ENCODE peak calls at places on chromosome 2, in five cellular contexts. G is upper lobe of left lung, L is prostate gland, W is IMR-90, Y is ovary. T is an unnamed sample. For H3K36me3, the result is how much of the 10 kb centered on the place peaks cover.

GRCh38 chr2:172614932-172615331 is 59.0 kb downstream of the PDK1 start:
- DNase-seq in G (no peak), L (no peak), W (no peak), Y (no peak), T (no peak)

GRCh38 chr2:12057436-12058166 is 311.2 kb downstream of the LPIN1 start:
- DNase-seq in G (peak), L (no peak), W (no peak), Y (no peak), T (no peak)

GRCh38 chr2:168639501-168639900 is 162.9 kb upstream of the NOSTRIN start:
- DNase-seq in G (peak), L (peak), W (peak), Y (peak), T (peak)

GRCh38 chr2:38201784-38202183 is 125.8 kb upstream of the CYP1B1 start:
- DNase-seq in G (no peak), L (no peak), W (peak), Y (no peak), T (no peak)

GRCh38 chr2:109632158-109632789 is 18.1 kb downstream of the SOWAHC start:
- DNase-seq in G (no peak), L (no peak), W (no peak), Y (no peak), T (no peak)

GRCh38 chr2:127664065-127664894 is 11.1 kb downstream of the LIMS2 start:
- DNase-seq in G (peak), L (no peak), W (no peak), Y (no peak), T (no peak)

GRCh38 chr2:171726841-171727460 is 39.7 kb downstream of the DYNC1I2 start:
- DNase-seq in G (no peak), L (no peak), W (peak), Y (no peak), T (no peak)

GRCh38 chr2:56483081-56483480 is 299.3 kb downstream of the CCDC85A start:
- DNase-seq in G (no peak), L (no peak), W (no peak), Y (no peak), T (no peak)

GRCh38 chr2:168781191-168781818 is 21.1 kb upstream of the NOSTRIN start:
- DNase-seq in G (no peak), L (no peak), W (no peak), Y (no peak), T (no peak)

GRCh38 chr2:21915201-21915600 is 791.4 kb downstream of the TDRD15 start:
- DNase-seq in G (no peak), L (no peak), W (no peak), Y (no peak), T (no peak)

GRCh38 chr2:223328578-223328977 is 273.6 kb downstream of the SCG2 start:
- DNase-seq in G (no peak), L (no peak), W (no peak), Y (no peak), T (no peak)

GRCh38 chr2:110157153-110157793 is 41.7 kb upstream of the MALL start:
- DNase-seq in G (no peak), L (peak), W (peak), Y (no peak), T (peak)

GRCh38 chr2:120934891-120935338 is 199.2 kb downstream of the GLI2 start:
- DNase-seq in G (no peak), L (peak), W (peak), Y (no peak), T (peak)

GRCh38 chr2:15719566-15720313 is 128.1 kb downstream of the DDX1 start:
- DNase-seq in G (no peak), L (no peak), W (no peak), Y (no peak), T (no peak)

DNA sequence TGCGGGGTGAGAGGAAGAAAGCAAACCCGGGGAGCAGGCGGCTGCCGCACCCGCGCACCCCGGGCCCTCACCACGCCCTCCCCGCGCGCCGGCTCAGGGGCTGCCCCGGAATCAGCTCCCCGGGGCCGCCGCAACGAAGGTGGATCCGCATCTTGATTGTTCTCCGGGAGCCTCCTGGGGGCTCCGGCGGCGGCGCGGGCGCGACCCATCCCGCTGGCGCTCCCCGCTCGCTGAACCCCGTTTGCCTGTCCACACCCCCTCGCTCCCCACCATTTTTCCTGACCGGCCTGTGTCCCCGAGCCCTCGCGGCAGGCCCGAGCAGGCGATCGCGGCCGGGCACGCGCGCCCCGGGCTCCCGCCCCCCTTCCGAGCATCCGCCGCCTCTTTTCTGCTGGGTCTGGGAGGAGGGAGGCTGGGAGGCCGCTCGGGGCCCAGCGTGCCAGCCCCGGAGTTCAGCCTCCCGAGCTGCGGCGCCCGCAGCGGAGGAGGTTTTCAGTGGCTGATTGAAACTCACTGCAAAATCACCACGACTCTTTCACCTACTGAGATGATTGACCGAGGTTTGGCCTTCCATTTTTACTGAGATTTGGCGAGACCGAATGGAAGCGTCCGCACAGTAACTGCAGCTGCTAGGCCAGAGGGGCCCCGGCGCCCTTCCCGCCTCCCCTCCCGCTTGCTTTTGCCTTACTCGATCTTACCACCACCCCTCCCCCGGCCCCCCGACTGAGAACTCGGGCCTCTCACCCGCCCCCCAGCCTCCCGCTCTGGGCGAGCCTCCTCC is 4.7 kb downstream of the SOX11 start:
- DNase-seq in G (no peak), L (no peak), W (peak), Y (no peak), T (no peak)
- H3K4me3 ChIP-seq in G (peak), L (no peak), W (peak), Y (no peak), T (no peak)

DNA sequence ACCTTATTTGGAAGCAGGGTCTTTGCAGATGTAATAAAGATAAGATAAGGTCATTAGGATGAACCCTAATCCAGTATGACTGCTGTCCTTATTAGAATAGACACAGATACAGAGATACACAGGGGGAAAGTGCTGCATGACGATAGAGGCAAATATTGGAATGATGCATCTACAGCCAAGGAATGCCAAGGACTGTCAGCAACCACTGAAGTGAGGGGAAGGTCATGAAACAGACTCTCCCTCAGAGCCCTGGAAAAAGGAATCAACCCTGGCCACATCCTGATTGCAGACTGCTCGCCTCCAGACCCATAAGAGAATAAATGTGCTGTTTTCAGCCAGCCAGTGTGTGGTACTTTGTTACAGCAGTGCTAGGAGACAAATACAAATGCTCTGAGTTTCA is 14.8 kb downstream of the TMEM237 start:
- DNase-seq in G (no peak), L (no peak), W (peak), Y (no peak), T (no peak)
- H3K36me3 ChIP-seq in G (half or more), L (under half), W (under half), Y (under half), T (under half)

GRCh38 chr2:29114841-29115609 is at the start of gene CLIP4:
- DNase-seq in G (peak), L (peak), W (peak), Y (peak), T (peak)
- TF ChIP-seq POLR2A in G (no peak), L (peak), W (peak), Y (no peak), T (peak)

GRCh38 chr2:44103643-44104038 is 65.0 kb upstream of the PPM1B start:
- DNase-seq in G (no peak), L (no peak), W (no peak), Y (no peak), T (no peak)

GRCh38 chr2:44107974-44108373 is 60.7 kb upstream of the PPM1B start:
- DNase-seq in G (no peak), L (no peak), W (no peak), Y (no peak), T (no peak)

GRCh38 chr2:44104855-44105271 is 63.8 kb upstream of the PPM1B start:
- DNase-seq in G (no peak), L (no peak), W (no peak), Y (no peak), T (no peak)

GRCh38 chr2:44110444-44110843 is 58.2 kb upstream of the PPM1B start:
- DNase-seq in G (no peak), L (no peak), W (peak), Y (no peak), T (no peak)

GRCh38 chr2:44107086-44107740 is 61.5 kb upstream of the PPM1B start:
- DNase-seq in G (no peak), L (no peak), W (no peak), Y (no peak), T (no peak)
- H3K4me3 ChIP-seq in G (no peak), L (no peak), W (no peak), Y (no peak), T (no peak)

GRCh38 chr2:101030866-101031554 is 28.9 kb downstream of the RPL31 start:
- DNase-seq in G (no peak), L (no peak), W (no peak), Y (no peak), T (no peak)
- H3K36me3 ChIP-seq in G (half or more), L (under half), W (under half), Y (under half), T (under half)

GRCh38 chr2:30164131-30164925 is 17.5 kb downstream of the YPEL5 start:
- DNase-seq in G (no peak), L (no peak), W (peak), Y (no peak), T (no peak)
- TF ChIP-seq POLR2A in G (no peak), L (no peak), W (no peak), Y (no peak), T (no peak)

GRCh38 chr2:149005471-149006077 is 32.9 kb upstream of the LYPD6B start:
- DNase-seq in G (no peak), L (no peak), W (no peak), Y (no peak), T (no peak)
- H3K4me3 ChIP-seq in G (no peak), L (no peak), W (no peak), Y (no peak), T (no peak)

DNA sequence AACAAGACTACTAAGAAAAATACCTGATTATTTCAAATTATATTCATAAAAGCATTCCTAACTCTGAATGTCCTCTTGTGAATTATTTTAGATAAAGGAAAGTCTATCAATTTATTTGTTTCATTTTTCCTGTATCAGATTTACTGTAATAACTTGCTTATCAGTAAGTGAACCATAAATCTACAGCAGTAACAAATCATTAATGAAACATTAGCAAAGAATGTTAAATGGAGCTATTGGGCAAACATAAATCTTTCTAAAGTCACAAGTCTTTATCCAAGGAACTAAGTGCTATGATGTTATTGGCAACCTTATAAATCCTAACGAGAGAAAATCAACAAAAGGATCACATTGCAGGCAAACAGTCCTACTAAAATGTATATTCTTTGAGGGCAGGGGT is 897.1 kb upstream of the FSHR start:
- DNase-seq in G (no peak), L (no peak), W (no peak), Y (no peak), T (no peak)
- H3K36me3 ChIP-seq in G (under half), L (under half), W (under half), Y (under half), T (under half)

DNA sequence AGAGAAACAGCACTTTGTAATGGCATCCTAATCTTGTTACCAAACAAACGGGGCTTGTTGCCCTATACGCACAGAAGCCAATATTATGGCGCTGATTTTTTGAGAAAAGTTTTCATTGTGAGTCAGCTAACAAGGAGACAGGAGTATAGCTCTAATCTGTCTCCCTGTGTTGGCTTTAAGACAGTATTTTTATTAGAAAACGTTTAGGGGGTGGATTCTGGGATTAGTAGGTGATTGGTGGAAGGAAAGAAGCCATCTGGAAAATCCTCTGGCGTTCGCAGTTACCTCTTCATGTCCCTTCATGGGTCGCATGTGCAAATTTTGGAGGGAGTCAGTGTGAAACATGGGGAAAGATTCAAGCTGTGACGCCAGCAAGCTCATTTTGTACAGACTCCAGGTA is 698 bp upstream of the TMEM237 start:
- DNase-seq in G (no peak), L (peak), W (peak), Y (peak), T (no peak)
- TF ChIP-seq POLR2A in G (no peak), L (peak), W (no peak), Y (peak), T (peak)

T was measured in tibial nerve.